ENCODE peak calls at places on chromosomes 13 and 19, in seven cellular contexts. W, F, G, U, M, V and X are unnamed samples.

GRCh38 chr19:12938536-12939291 is at the start of gene CALR:
- DNase-seq in W (no peak), F (peak), G (no peak), U (peak), M (no peak), V (no peak), X (no peak)

GRCh38 chr13:50129065-50129922 is 114.0 kb downstream of the KCNRG start:
- DNase-seq in W (no peak), F (peak), G (no peak), U (no peak), M (peak), V (no peak), X (no peak)

GRCh38 chr13:28718186-28718537 is 608 bp downstream of the SLC46A3 start:
- DNase-seq in W (no peak), F (no peak), G (no peak), U (no peak), M (no peak), V (no peak), X (no peak)

GRCh38 chr13:32581177-32581786 is 5.0 kb upstream of the PDS5B start:
- DNase-seq in W (no peak), F (no peak), G (no peak), U (no peak), M (no peak), V (no peak), X (no peak)

GRCh38 chr13:85970727-85971126 is 171.5 kb upstream of the SLITRK6 start:
- DNase-seq in W (no peak), F (no peak), G (no peak), U (no peak), M (no peak), V (no peak), X (no peak)

GRCh38 chr19:29702161-29702957 is 12.7 kb downstream of the C19orf12 start:
- DNase-seq in W (no peak), F (peak), G (no peak), U (no peak), M (peak), V (no peak), X (no peak)

GRCh38 chr19:11499327-11499726 is 6.3 kb downstream of the ZNF653 start:
- DNase-seq in W (no peak), F (no peak), G (no peak), U (no peak), M (no peak), V (no peak), X (no peak)

GRCh38 chr13:67630640-67631039 is 400.5 kb upstream of the PCDH9 start:
- DNase-seq in W (no peak), F (no peak), G (no peak), U (no peak), M (no peak), V (no peak), X (no peak)

GRCh38 chr13:104979281-104979680 is 1556.2 kb downstream of the EFNB2 start:
- DNase-seq in W (no peak), F (no peak), G (no peak), U (no peak), M (no peak), V (no peak), X (no peak)

GRCh38 chr19:48842744-48843162 is 6.5 kb upstream of the HSD17B14 start:
- DNase-seq in W (peak), F (no peak), G (no peak), U (no peak), M (no peak), V (peak), X (no peak)